ENCODE peak calls at places on chromosomes 7 and 10, in five cellular contexts. F, D, Z, N and C are unnamed samples.
A peak's percentile ranks its signal among the peaks of the same experiment; 100 is the strongest.

GRCh38 chr10:90227259-90227658 is 525.9 kb downstream of the KIF20B start:
- DNase-seq in F (peak; percentile 96), D (no peak), Z (peak; percentile 84), N (peak; percentile 68), C (peak; percentile 93)

GRCh38 chr7:93949468-93949867 is 27.9 kb downstream of the GNG11 start:
- DNase-seq in F (peak; percentile 68), D (no peak), Z (peak; percentile 93), N (peak; percentile 89), C (peak; percentile 44)

GRCh38 chr10:46225597-46225996 is 61.2 kb upstream of the ANTXRL start:
- DNase-seq in F (no peak), D (no peak), Z (no peak), N (no peak), C (no peak)

GRCh38 chr10:50216894-50217293 is 34.4 kb downstream of the ASAH2 start:
- DNase-seq in F (peak; percentile 12), D (peak; percentile 69), Z (peak; percentile 69), N (no peak), C (peak; percentile 29)

GRCh38 chr10:5496261-5497250 is 2.8 kb downstream of the CALML5 start:
- DNase-seq in F (no peak), D (no peak), Z (no peak), N (no peak), C (no peak)

GRCh38 chr10:66880292-66880691 is 45.5 kb upstream of the LRRTM3 start:
- DNase-seq in F (no peak), D (no peak), Z (no peak), N (no peak), C (no peak)

GRCh38 chr7:130721486-130722277 is 12.3 kb downstream of the KLF14 start:
- DNase-seq in F (peak; percentile 62), D (peak; percentile 81), Z (peak; percentile 78), N (no peak), C (peak; percentile 49)

GRCh38 chr10:89201345-89202032 is 5.6 kb downstream of the CH25H start:
- DNase-seq in F (peak; percentile 22), D (no peak), Z (no peak), N (no peak), C (peak; percentile 48)

GRCh38 chr7:85172530-85172941 is 14.3 kb downstream of the SEMA3D start:
- DNase-seq in F (no peak), D (no peak), Z (peak; percentile 81), N (peak; percentile 62), C (peak; percentile 58)

GRCh38 chr10:19576576-19576975 is 239.7 kb upstream of the PLXDC2 start:
- DNase-seq in F (no peak), D (no peak), Z (no peak), N (no peak), C (no peak)

GRCh38 chr10:88228130-88228529 is 355.0 kb downstream of the RNLS start:
- DNase-seq in F (no peak), D (no peak), Z (peak; percentile 57), N (no peak), C (no peak)

GRCh38 chr10:79349766-79350406 is 2.6 kb downstream of the PPIF start:
- DNase-seq in F (no peak), D (no peak), Z (no peak), N (no peak), C (peak; percentile 59)

GRCh38 chr7:27130540-27131389 is at the start of gene HOXA4:
- DNase-seq in F (peak; percentile 93), D (peak; percentile 89), Z (peak; percentile 38), N (no peak), C (peak; percentile 86)

GRCh38 chr10:10552948-10553347 is 464.7 kb upstream of the CELF2 start:
- DNase-seq in F (no peak), D (no peak), Z (no peak), N (no peak), C (no peak)

GRCh38 chr10:35270100-35270499 is 66.2 kb upstream of the CCNY start:
- DNase-seq in F (no peak), D (no peak), Z (no peak), N (no peak), C (no peak)

GRCh38 chr7:513521-514166 is 6.0 kb downstream of the PDGFA start:
- DNase-seq in F (no peak), D (peak; percentile 43), Z (peak; percentile 83), N (no peak), C (peak; percentile 47)

GRCh38 chr7:1336509-1336908 is 103.8 kb downstream of the UNCX start:
- DNase-seq in F (no peak), D (no peak), Z (no peak), N (no peak), C (no peak)

GRCh38 chr10:132637477-132638129 is 100.0 kb downstream of the INPP5A start:
- DNase-seq in F (peak; percentile 63), D (peak; percentile 80), Z (peak; percentile 78), N (no peak), C (peak; percentile 62)

GRCh38 chr7:101553018-101553770 is 75.9 kb downstream of the MYL10 start:
- DNase-seq in F (no peak), D (no peak), Z (no peak), N (no peak), C (no peak)

GRCh38 chr7:46129831-46130230 is 208.8 kb upstream of the IGFBP3 start:
- DNase-seq in F (peak; percentile 44), D (peak; percentile 35), Z (peak; percentile 68), N (no peak), C (no peak)

GRCh38 chr7:54546081-54546985 is 4.2 kb downstream of the VSTM2A start:
- DNase-seq in F (no peak), D (peak; percentile 77), Z (no peak), N (no peak), C (peak; percentile 28)

GRCh38 chr10:34654211-34654610 is 160.9 kb downstream of the PARD3 start:
- DNase-seq in F (no peak), D (no peak), Z (no peak), N (no peak), C (no peak)

GRCh38 chr7:2944729-2945128 is 98.9 kb downstream of the CARD11 start:
- DNase-seq in F (no peak), D (no peak), Z (no peak), N (no peak), C (no peak)

GRCh38 chr10:132867801-132868644 is 74.3 kb downstream of the CFAP46 start:
- DNase-seq in F (no peak), D (no peak), Z (no peak), N (no peak), C (no peak)

GRCh38 chr7:80665526-80665925 is 27.1 kb downstream of the CD36 start:
- DNase-seq in F (peak; percentile 27), D (no peak), Z (no peak), N (no peak), C (peak; percentile 78)

GRCh38 chr10:110017940-110018339 is 10.2 kb downstream of the ADD3 start:
- DNase-seq in F (no peak), D (no peak), Z (no peak), N (no peak), C (no peak)

GRCh38 chr7:125823538-125823937 is 893.9 kb upstream of the POT1 start:
- DNase-seq in F (no peak), D (no peak), Z (no peak), N (no peak), C (no peak)
- TF ChIP-seq CTCF in F (no peak), D (no peak), Z (no peak), N (no peak), C (no peak)

GRCh38 chr7:42128703-42129102 is 108.3 kb downstream of the GLI3 start:
- DNase-seq in F (peak; percentile 33), D (peak; percentile 45), Z (peak; percentile 43), N (no peak), C (peak; percentile 38)
- TF ChIP-seq CTCF in F (peak; percentile 27), D (peak; percentile 74), Z (peak; percentile 13), N (peak; percentile 25), C (peak; percentile 28)

GRCh38 chr7:13725591-13725990 is 263.9 kb downstream of the ETV1 start:
- DNase-seq in F (no peak), D (no peak), Z (peak; percentile 22), N (no peak), C (no peak)
- TF ChIP-seq CTCF in F (no peak), D (no peak), Z (peak; percentile 12), N (no peak), C (no peak)

GRCh38 chr10:73774637-73775036 is 7.2 kb upstream of the CHCHD1 start:
- DNase-seq in F (peak; percentile 42), D (no peak), Z (peak; percentile 39), N (no peak), C (peak; percentile 51)
- TF ChIP-seq CTCF in F (peak; percentile 6), D (no peak), Z (no peak), N (no peak), C (no peak)

GRCh38 chr10:82383350-82383749 is 508.4 kb downstream of the NRG3 start:
- DNase-seq in F (no peak), D (no peak), Z (no peak), N (no peak), C (no peak)

GRCh38 chr10:82378146-82378545 is 503.2 kb downstream of the NRG3 start:
- DNase-seq in F (peak; percentile 87), D (no peak), Z (peak; percentile 92), N (no peak), C (peak; percentile 21)

DNA sequence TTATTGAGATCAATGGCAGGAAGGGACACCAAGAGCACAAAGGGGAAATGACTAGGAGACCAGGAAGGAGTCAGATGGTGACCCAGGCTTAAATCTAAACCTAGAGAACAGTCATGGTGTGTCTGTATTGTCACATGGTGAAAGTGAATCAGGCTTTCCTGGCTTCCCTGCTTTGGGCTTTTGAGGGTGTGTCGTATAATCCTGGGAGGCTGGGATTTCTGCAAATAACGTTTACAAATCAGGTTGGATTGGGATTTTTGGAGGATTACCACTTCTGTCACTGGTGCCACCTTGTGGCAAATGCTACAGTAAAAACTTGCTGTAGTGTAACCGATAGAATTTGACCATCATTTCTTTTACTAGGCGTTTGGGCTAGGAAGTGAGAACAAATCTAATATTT is 502.6 kb downstream of the NRG3 start:
- DNase-seq in F (peak; percentile 58), D (peak; percentile 55), Z (peak; percentile 77), N (no peak), C (no peak)
- TF ChIP-seq CTCF in F (no peak), D (peak; percentile 68), Z (peak; percentile 44), N (peak; percentile 5), C (no peak)

GRCh38 chr10:23535381-23535780 is 96.5 kb downstream of the OTUD1 start:
- DNase-seq in F (no peak), D (peak; percentile 11), Z (no peak), N (no peak), C (no peak)
- TF ChIP-seq CTCF in F (peak; percentile 20), D (peak; percentile 46), Z (no peak), N (no peak), C (peak; percentile 24)

GRCh38 chr10:2143213-2143882 is 406.0 kb upstream of the ADARB2 start:
- DNase-seq in F (no peak), D (no peak), Z (no peak), N (no peak), C (no peak)

GRCh38 chr10:2137549-2138174 is 400.3 kb upstream of the ADARB2 start:
- DNase-seq in F (peak; percentile 60), D (peak; percentile 77), Z (no peak), N (no peak), C (peak; percentile 76)
- TF ChIP-seq CTCF in F (peak; percentile 40), D (peak; percentile 83), Z (no peak), N (no peak), C (peak; percentile 84)